ENCODE peak calls at places on chromosomes 12 and 14, in nine cellular contexts. A is A549, T is fibroblast of lung, I is choroid plexus epithelial cell, S is AG10803, R is HCT116, P is endodermal cell, G is ovary, H is AG09309. N is an unnamed sample.
A peak's percentile ranks its signal among the peaks of the same experiment; 100 is the strongest.

GRCh38 chr14:38721822-38722431 is 381.1 kb downstream of the SEC23A start:
- DNase-seq in A (peak; percentile 46), T (peak; percentile 56), I (peak; percentile 78), S (peak; percentile 48), R (peak; percentile 40), P (peak; percentile 93), G (no peak), H (peak; percentile 14), N (peak; percentile 65)

GRCh38 chr12:30440826-30441602 is 254.7 kb downstream of the IPO8 start:
- DNase-seq in A (peak; percentile 35), T (peak; percentile 42), I (peak; percentile 72), S (peak; percentile 13), R (peak; percentile 43), P (peak; percentile 84), G (no peak), H (no peak), N (peak; percentile 48)

GRCh38 chr14:98731286-98731685 is 540.7 kb downstream of the BCL11B start:
- DNase-seq in A (no peak), T (no peak), I (no peak), S (no peak), R (no peak), P (no peak), G (no peak), H (no peak), N (no peak)

GRCh38 chr12:50276912-50277671 is 6.2 kb downstream of the LIMA1 start:
- DNase-seq in A (no peak), T (no peak), I (no peak), S (no peak), R (no peak), P (no peak), G (no peak), H (no peak), N (no peak)

GRCh38 chr14:99910337-99911268 is 117.4 kb downstream of the EML1 start:
- DNase-seq in A (peak; percentile 79), T (peak; percentile 74), I (peak; percentile 95), S (peak; percentile 86), R (no peak), P (no peak), G (no peak), H (peak; percentile 82), N (peak; percentile 90)

GRCh38 chr12:80187660-80188090 is 88.3 kb downstream of the OTOGL start:
- DNase-seq in A (no peak), T (peak; percentile 61), I (peak; percentile 76), S (peak; percentile 40), R (no peak), P (no peak), G (no peak), H (no peak), N (peak; percentile 58)

GRCh38 chr14:86003998-86004397 is 474.1 kb downstream of the FLRT2 start:
- DNase-seq in A (peak; percentile 8), T (peak; percentile 18), I (peak; percentile 89), S (no peak), R (no peak), P (no peak), G (no peak), H (no peak), N (peak; percentile 36)

GRCh38 chr12:68240975-68241374 is 12.4 kb downstream of the IL22 start:
- DNase-seq in A (no peak), T (peak; percentile 51), I (peak; percentile 87), S (peak; percentile 35), R (no peak), P (no peak), G (peak; percentile 52), H (no peak), N (peak; percentile 48)

GRCh38 chr14:102870246-102870645 is 52.2 kb upstream of the AMN start:
- DNase-seq in A (no peak), T (no peak), I (no peak), S (no peak), R (no peak), P (no peak), G (no peak), H (no peak), N (no peak)

GRCh38 chr12:26378721-26379120 is 183.3 kb downstream of the SSPN start:
- DNase-seq in A (no peak), T (no peak), I (no peak), S (no peak), R (no peak), P (no peak), G (no peak), H (no peak), N (peak; percentile 51)

GRCh38 chr12:110312581-110313360 is 31.7 kb downstream of the ATP2A2 start:
- DNase-seq in A (peak; percentile 74), T (peak; percentile 66), I (peak; percentile 82), S (peak; percentile 74), R (no peak), P (peak; percentile 30), G (peak; percentile 19), H (no peak), N (peak; percentile 75)

GRCh38 chr12:6061661-6062060 is 62.8 kb downstream of the VWF start:
- DNase-seq in A (no peak), T (peak; percentile 76), I (peak; percentile 80), S (peak; percentile 82), R (no peak), P (no peak), G (no peak), H (peak; percentile 64), N (no peak)

GRCh38 chr14:64628940-64629403 is 75.3 kb upstream of the PLEKHG3 start:
- DNase-seq in A (peak; percentile 94), T (peak; percentile 93), I (peak; percentile 84), S (peak; percentile 97), R (no peak), P (peak; percentile 64), G (no peak), H (peak; percentile 87), N (peak; percentile 83)

GRCh38 chr12:108468149-108468968 is 46.7 kb upstream of the FICD start:
- DNase-seq in A (no peak), T (peak; percentile 48), I (peak; percentile 56), S (peak; percentile 17), R (no peak), P (peak; percentile 79), G (no peak), H (no peak), N (peak; percentile 49)

GRCh38 chr14:96016761-96017160 is 22.4 kb upstream of the C14orf132 start:
- DNase-seq in A (no peak), T (no peak), I (no peak), S (no peak), R (no peak), P (peak; percentile 71), G (no peak), H (no peak), N (no peak)

GRCh38 chr12:123748661-123749060 is 13.4 kb upstream of the DNAH10 start:
- DNase-seq in A (no peak), T (no peak), I (peak; percentile 50), S (no peak), R (no peak), P (no peak), G (no peak), H (no peak), N (peak; percentile 25)

GRCh38 chr14:23094666-23095195 is at the start of gene ACIN1:
- DNase-seq in A (peak; percentile 91), T (peak; percentile 92), I (peak; percentile 93), S (peak; percentile 86), R (peak; percentile 74), P (peak; percentile 94), G (no peak), H (peak; percentile 55), N (peak; percentile 90)

GRCh38 chr14:99122521-99123125 is 149.4 kb downstream of the BCL11B start:
- DNase-seq in A (no peak), T (no peak), I (no peak), S (no peak), R (no peak), P (peak; percentile 36), G (no peak), H (no peak), N (no peak)

GRCh38 chr12:5479761-5480160 is 47.9 kb downstream of the NTF3 start:
- DNase-seq in A (no peak), T (no peak), I (no peak), S (no peak), R (no peak), P (peak; percentile 64), G (no peak), H (no peak), N (no peak)

GRCh38 chr14:95024380-95024779 is 132.9 kb downstream of the DICER1 start:
- DNase-seq in A (no peak), T (no peak), I (no peak), S (no peak), R (no peak), P (no peak), G (no peak), H (no peak), N (no peak)

GRCh38 chr12:27331299-27331926 is 1.2 kb upstream of the BMAL2 start:
- DNase-seq in A (peak; percentile 83), T (peak; percentile 86), I (peak; percentile 96), S (peak; percentile 89), R (peak; percentile 66), P (no peak), G (no peak), H (peak; percentile 86), N (peak; percentile 91)

GRCh38 chr14:38257500-38257899 is 1.6 kb upstream of the CLEC14A start:
- DNase-seq in A (no peak), T (no peak), I (peak; percentile 33), S (no peak), R (no peak), P (no peak), G (no peak), H (no peak), N (no peak)

GRCh38 chr12:110661337-110661972 is 27.5 kb downstream of the HVCN1 start:
- DNase-seq in A (no peak), T (no peak), I (no peak), S (no peak), R (no peak), P (no peak), G (no peak), H (no peak), N (no peak)

GRCh38 chr12:57837779-57838562 is 8.6 kb downstream of the CTDSP2 start:
- DNase-seq in A (no peak), T (peak; percentile 77), I (peak; percentile 72), S (peak; percentile 68), R (no peak), P (peak; percentile 82), G (no peak), H (no peak), N (peak; percentile 86)
- H3K4me3 ChIP-seq in A (no peak overlapping the region), T (no peak overlapping the region), I (no peak overlapping the region), S (peak overlapping the region; percentile 12), R (no peak overlapping the region), P (no peak overlapping the region), G (no peak overlapping the region), H (no peak overlapping the region), N (no peak overlapping the region)

GRCh38 chr14:69247691-69248440 is 12.1 kb upstream of the GALNT16 start:
- DNase-seq in A (no peak), T (peak; percentile 95), I (peak; percentile 94), S (peak; percentile 98), R (no peak), P (no peak), G (peak; percentile 78), H (peak; percentile 91), N (peak; percentile 83)
- TF ChIP-seq CTCF in A (no peak), T (peak; percentile 17), I (peak; percentile 51), S (peak; percentile 58), R (no peak), P (peak; percentile 60), G (peak; percentile 22), H (no peak), N (peak; percentile 41)

GRCh38 chr12:92487138-92487485 is 215.7 kb upstream of the PLEKHG7 start:
- DNase-seq in A (no peak), T (no peak), I (no peak), S (no peak), R (no peak), P (no peak), G (no peak), H (no peak), N (no peak)
- H3K4me3 ChIP-seq in A (no peak overlapping the region), T (no peak overlapping the region), I (no peak overlapping the region), S (no peak overlapping the region), R (no peak overlapping the region), P (no peak overlapping the region), G (no peak overlapping the region), H (no peak overlapping the region), N (no peak overlapping the region)

GRCh38 chr12:87121908-87122307 is 865.7 kb upstream of the MGAT4C start:
- DNase-seq in A (no peak), T (peak; percentile 73), I (peak; percentile 5), S (no peak), R (no peak), P (no peak), G (no peak), H (no peak), N (no peak)
- TF ChIP-seq CTCF in A (no peak), T (no peak), I (no peak), S (no peak), R (no peak), P (no peak), G (no peak), H (no peak), N (no peak)

N was measured in cardiac fibroblast.